ENCODE peak calls at places on chromosomes 11 and 22, in eight cellular contexts. P is esophagus squamous epithelium, F is MM.1S, L is right lobe of liver, D is pancreas, I is PC-3, W is RWPE2, O is ovary. S is an unnamed sample.

GRCh38 chr22:38758276-38758945 is 2.6 kb upstream of the SUN2 start:
- DNase-seq in F (no peak), L (no peak), O (no peak), I (no peak), D (no peak), W (no peak), P (no peak), S (no peak)

GRCh38 chr11:65308281-65308891 is 6.3 kb upstream of the CDC42EP2 start:
- DNase-seq in P (no peak), L (peak), I (no peak), W (no peak), F (no peak), O (no peak), D (peak), S (no peak)

GRCh38 chr11:77109236-77110019 is 6.8 kb downstream of the OMP start:
- DNase-seq in O (no peak), P (no peak), L (no peak), F (no peak), W (no peak), D (peak), I (no peak), S (no peak)

GRCh38 chr11:2271077-2271326 is 614 bp upstream of the ASCL2 start:
- DNase-seq in W (peak), I (no peak), P (no peak), L (peak), O (no peak), F (no peak), D (no peak), S (no peak)

GRCh38 chr11:100942016-100942415 is 187.6 kb downstream of the PGR start:
- DNase-seq in L (peak), I (peak), W (no peak), P (no peak), D (no peak), O (no peak), F (no peak), S (peak)

GRCh38 chr22:20465759-20466077 is 28.1 kb upstream of the SCARF2 start:
- DNase-seq in D (no peak), O (no peak), F (peak), I (no peak), P (no peak), W (no peak), L (no peak), S (no peak)

GRCh38 chr11:61817471-61818202 is 834 bp upstream of the FADS1 start:
- DNase-seq in D (no peak), L (no peak), P (no peak), F (no peak), O (no peak), W (no peak), I (peak), S (no peak)

GRCh38 chr11:104090767-104091166 is 54.3 kb downstream of the DDI1 start:
- DNase-seq in I (no peak), W (no peak), F (no peak), L (no peak), P (no peak), D (no peak), O (no peak), S (no peak)

GRCh38 chr11:11211888-11212287 is 141.2 kb downstream of the CSNK2A3 start:
- DNase-seq in W (no peak), L (no peak), O (no peak), F (no peak), D (no peak), P (no peak), I (peak), S (peak)

GRCh38 chr11:128940156-128940555 is 2.5 kb downstream of the TP53AIP1 start:
- DNase-seq in W (no peak), F (peak), D (no peak), P (no peak), L (no peak), I (no peak), O (no peak), S (no peak)

GRCh38 chr11:34262601-34263081 is 95.2 kb downstream of the ABTB2 start:
- DNase-seq in D (no peak), O (no peak), P (no peak), F (no peak), I (no peak), W (no peak), L (peak), S (no peak)

GRCh38 chr22:31509041-31509440 is 12.7 kb downstream of the SFI1 start:
- DNase-seq in W (no peak), F (no peak), L (no peak), I (no peak), D (no peak), O (no peak), P (no peak), S (no peak)

GRCh38 chr22:34776827-34777226 is 289.1 kb upstream of the ISX start:
- DNase-seq in L (no peak), O (no peak), D (no peak), W (no peak), F (no peak), I (no peak), P (no peak), S (no peak)

GRCh38 chr22:36376265-36376664 is 11.5 kb downstream of the MYH9 start:
- DNase-seq in P (no peak), I (no peak), W (no peak), F (no peak), L (no peak), D (no peak), O (no peak), S (no peak)

GRCh38 chr22:30878516-30879365 is 89.8 kb downstream of the MORC2 start:
- DNase-seq in F (no peak), I (no peak), P (no peak), L (no peak), W (no peak), O (no peak), D (no peak), S (no peak)

GRCh38 chr11:118152552-118153471 is at the start of gene SCN4B:
- DNase-seq in F (no peak), P (no peak), D (peak), W (no peak), O (peak), I (peak), L (peak), S (no peak)

GRCh38 chr11:114219559-114220349 is 76.4 kb upstream of the NNMT start:
- DNase-seq in P (no peak), F (no peak), I (no peak), W (no peak), L (no peak), O (no peak), D (no peak), S (no peak)

GRCh38 chr22:36982136-36982535 is 37.1 kb downstream of the TST start:
- DNase-seq in I (no peak), D (no peak), O (no peak), F (no peak), P (no peak), L (no peak), W (no peak), S (no peak)

GRCh38 chr11:35347921-35348331 is 71.4 kb downstream of the SLC1A2 start:
- DNase-seq in D (no peak), F (no peak), P (no peak), W (no peak), I (no peak), O (no peak), L (no peak), S (no peak)

GRCh38 chr11:16856022-16856471 is 117.6 kb downstream of the C11orf58 start:
- DNase-seq in W (no peak), O (no peak), F (no peak), D (no peak), I (no peak), L (no peak), P (no peak), S (no peak)

GRCh38 chr11:118633979-118634378 is 26.6 kb downstream of the PHLDB1 start:
- DNase-seq in D (no peak), F (no peak), O (peak), P (no peak), L (no peak), I (no peak), W (no peak), S (no peak)

GRCh38 chr11:43504316-43504950 is 145.7 kb downstream of the TTC17 start:
- DNase-seq in P (no peak), L (no peak), O (peak), W (no peak), D (no peak), F (peak), I (peak), S (no peak)

GRCh38 chr22:29454186-29454745 is 15.9 kb downstream of the RFPL1 start:
- DNase-seq in I (no peak), W (no peak), D (no peak), P (no peak), O (no peak), L (no peak), F (no peak), S (no peak)

GRCh38 chr22:47398491-47398890 is 636.0 kb downstream of the TBC1D22A start:
- DNase-seq in I (no peak), F (no peak), D (no peak), O (no peak), W (no peak), L (no peak), P (no peak), S (no peak)

GRCh38 chr11:27031754-27032153 is 8.9 kb upstream of the BBOX1 start:
- DNase-seq in W (no peak), O (no peak), P (no peak), L (no peak), I (no peak), D (peak), F (no peak), S (no peak)

GRCh38 chr22:39184586-39185577 is 32.4 kb upstream of the CBX7 start:
- DNase-seq in D (peak), O (no peak), P (no peak), F (no peak), W (no peak), I (no peak), L (no peak), S (no peak)

GRCh38 chr11:30859709-30860108 is 273.6 kb upstream of the MPPED2 start:
- DNase-seq in O (no peak), F (no peak), P (no peak), W (no peak), I (no peak), D (no peak), L (no peak), S (no peak)

GRCh38 chr11:18384157-18384641 is 10.2 kb upstream of the LDHA start:
- DNase-seq in I (peak), W (no peak), D (no peak), P (no peak), O (peak), L (peak), F (peak), S (peak)

GRCh38 chr22:30252411-30253204 is 6.0 kb upstream of the LIF start:
- DNase-seq in W (no peak), P (no peak), L (no peak), F (no peak), I (peak), O (no peak), D (no peak), S (no peak)

GRCh38 chr11:43573233-43573632 is 107.3 kb upstream of the HSD17B12 start:
- DNase-seq in F (peak), P (no peak), D (no peak), L (no peak), O (no peak), I (peak), W (no peak), S (no peak)

GRCh38 chr11:119421941-119422504 is 949 bp downstream of the THY1 start:
- DNase-seq in W (no peak), L (no peak), D (no peak), F (no peak), P (no peak), I (no peak), O (no peak), S (no peak)

GRCh38 chr22:38481162-38481870 is 13.4 kb downstream of the KDELR3 start:
- DNase-seq in P (no peak), D (no peak), W (no peak), F (no peak), O (no peak), I (no peak), L (no peak), S (no peak)

GRCh38 chr11:91981995-91982394 is 242.6 kb upstream of the FAT3 start:
- DNase-seq in I (peak), D (no peak), O (peak), P (no peak), L (no peak), W (peak), F (no peak), S (no peak)

GRCh38 chr11:88313441-88313840 is 24.1 kb downstream of the CTSC start:
- DNase-seq in I (no peak), L (no peak), O (no peak), F (no peak), P (no peak), W (no peak), D (no peak), S (no peak)

GRCh38 chr11:134374171-134374570 is 37.9 kb downstream of the B3GAT1 start:
- DNase-seq in P (no peak), D (no peak), I (no peak), F (no peak), O (no peak), W (peak), L (no peak), S (no peak)

GRCh38 chr11:12158926-12159325 is 48.5 kb downstream of the MICAL2 start:
- DNase-seq in I (no peak), D (no peak), L (no peak), P (no peak), W (no peak), F (no peak), O (peak), S (no peak)

DNA sequence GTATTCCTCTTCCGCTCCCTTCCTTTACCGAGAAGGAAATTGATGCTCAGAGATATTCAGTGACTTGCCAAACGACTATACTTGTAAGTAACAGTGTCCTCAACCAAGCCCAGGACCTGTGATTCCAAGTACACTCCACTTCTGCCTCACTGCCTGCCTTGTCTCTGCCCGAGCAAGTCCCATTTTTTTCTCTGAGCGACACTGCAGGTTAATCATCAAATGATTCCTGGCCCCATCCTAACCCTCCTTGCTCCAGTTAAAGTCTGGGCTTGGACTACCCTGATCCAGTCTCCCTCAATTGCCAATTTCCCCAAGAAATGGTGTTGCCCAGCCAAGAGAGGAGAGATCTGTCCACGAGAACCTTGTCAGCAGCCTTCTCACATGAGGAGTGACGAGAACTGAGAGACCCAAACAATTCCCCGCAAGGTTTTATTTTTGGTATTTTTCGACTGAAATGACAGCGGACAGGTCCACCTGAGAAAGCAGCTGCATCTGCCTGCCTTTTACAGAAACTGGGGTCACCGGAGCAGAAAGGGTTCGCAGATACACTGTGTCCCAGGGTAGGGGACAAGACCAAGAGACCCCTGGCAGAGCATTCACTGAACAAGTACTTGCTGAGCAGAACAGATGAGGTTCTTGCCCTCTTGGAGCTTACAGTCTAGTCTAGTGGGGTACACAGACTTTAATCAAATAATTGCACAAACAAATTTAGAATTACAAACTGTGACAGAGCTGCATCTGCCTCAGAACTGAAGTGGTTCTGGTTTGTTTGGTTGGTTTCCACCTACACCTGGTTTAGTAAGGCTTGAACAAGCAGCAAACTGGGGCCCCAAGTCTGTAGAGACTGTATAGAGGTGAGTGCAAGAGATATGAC is 11.4 kb downstream of the POU2AF1 start:
- DNase-seq in F (no peak), L (no peak), W (no peak), P (no peak), O (no peak), D (no peak), I (no peak), S (no peak)
- H3K4me3 ChIP-seq in F (no peak), L (no peak), W (no peak), P (no peak), O (no peak), D (no peak), I (no peak), S (no peak)

GRCh38 chr22:25212337-25212736 is 7.1 kb upstream of the CRYBB2 start:
- DNase-seq in W (no peak), L (no peak), O (no peak), F (no peak), D (no peak), P (no peak), I (no peak), S (no peak)
- TF ChIP-seq CTCF in W (no peak), L (no peak), O (no peak), F (no peak), D (no peak), P (no peak), I (no peak), S (no peak)

GRCh38 chr22:50313600-50313999 is 6.2 kb upstream of the PLXNB2 start:
- DNase-seq in I (no peak), W (peak), F (no peak), O (no peak), P (no peak), D (no peak), L (no peak), S (no peak)
- H3K4me3 ChIP-seq in I (no peak), W (no peak), F (peak), O (no peak), P (no peak), D (no peak), L (no peak), S (no peak)

GRCh38 chr11:70323811-70324210 is 53.3 kb downstream of the PPFIA1 start:
- DNase-seq in I (no peak), D (no peak), O (no peak), F (no peak), W (no peak), L (no peak), P (no peak), S (no peak)
- TF ChIP-seq CTCF in I (no peak), D (no peak), O (no peak), F (no peak), W (no peak), L (no peak), P (no peak), S (peak)

DNA sequence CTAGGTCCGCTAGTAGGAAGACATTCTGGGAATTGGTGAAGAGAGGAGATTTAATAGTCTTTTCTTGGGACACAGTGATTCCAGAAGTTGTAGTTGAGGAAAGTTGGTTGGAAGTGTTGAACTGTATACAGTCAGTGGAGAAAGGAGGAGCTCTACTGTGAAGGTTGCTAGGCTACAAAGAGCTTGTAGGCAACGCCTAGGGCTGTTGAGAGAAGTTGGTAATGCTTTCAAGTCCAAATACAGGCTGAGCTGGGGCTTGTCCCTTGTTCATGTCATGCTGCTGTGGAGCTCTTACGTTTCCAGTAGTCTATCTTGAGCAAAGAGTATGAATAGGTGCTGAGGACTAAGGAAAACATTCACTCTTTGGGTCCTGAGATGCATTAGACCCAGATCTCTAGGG is 1.1 kb downstream of the TBCEL start:
- DNase-seq in F (no peak), L (no peak), P (no peak), W (no peak), D (no peak), O (no peak), I (peak), S (no peak)
- H3K4me3 ChIP-seq in F (peak), L (peak), P (peak), W (peak), D (no peak), O (peak), I (peak), S (peak)

DNA sequence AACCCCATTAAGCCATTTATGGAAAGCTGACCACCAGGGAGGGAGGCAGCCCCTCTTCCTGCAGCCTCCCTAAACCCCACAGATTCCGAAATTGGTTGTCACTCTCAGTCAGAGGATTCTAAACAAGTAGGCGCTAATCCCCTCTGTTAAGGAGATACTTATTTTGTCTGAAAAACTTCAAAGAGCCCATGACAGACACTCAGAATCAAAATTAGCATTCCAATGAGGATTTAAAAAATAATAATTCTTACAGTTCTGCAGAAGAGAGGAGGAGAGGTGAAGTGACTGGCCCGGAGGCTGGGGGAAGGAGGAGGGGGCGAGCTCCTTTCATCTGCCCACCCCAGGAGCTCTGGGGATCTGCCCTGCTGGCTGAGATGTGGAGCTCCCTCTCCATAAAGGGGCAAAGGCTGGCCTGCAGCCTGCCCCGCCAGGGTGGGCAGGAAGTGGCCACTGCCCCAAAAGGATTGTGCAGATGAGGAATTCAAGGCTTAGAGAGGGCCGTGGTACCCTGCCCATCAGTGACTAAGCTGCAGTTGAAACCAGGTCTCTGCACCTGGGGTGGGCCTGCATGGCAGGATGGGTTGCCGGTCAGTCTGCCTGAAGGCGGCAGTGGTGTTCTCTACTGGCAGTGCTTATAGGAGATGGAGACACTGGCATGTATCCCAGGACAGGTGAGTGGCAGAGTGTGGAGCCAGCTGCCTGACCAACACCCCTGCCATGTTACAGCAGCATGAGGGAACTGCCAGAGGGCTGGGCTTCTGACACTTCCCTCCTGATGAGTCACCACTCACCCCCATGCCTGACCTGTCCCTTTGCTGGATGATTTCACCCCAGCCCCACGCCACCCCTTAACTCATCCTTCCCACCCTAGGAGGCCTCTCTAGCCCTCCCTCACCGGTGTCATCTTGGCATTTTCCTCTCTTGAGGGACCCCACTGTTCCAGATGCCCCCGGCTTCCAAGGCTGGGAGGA is 70.0 kb upstream of the LMO1 start:
- DNase-seq in I (peak), O (no peak), L (no peak), W (peak), F (no peak), D (peak), P (no peak), S (peak)
- TF ChIP-seq CTCF in I (peak), O (no peak), L (no peak), W (peak), F (no peak), D (no peak), P (peak), S (peak)

GRCh38 chr11:8913961-8914660 is 3.1 kb downstream of the AKIP1 start:
- DNase-seq in I (peak), D (no peak), F (peak), L (no peak), W (no peak), P (no peak), O (no peak), S (no peak)
- H3K4me3 ChIP-seq in I (peak), D (no peak), F (peak), L (no peak), W (no peak), P (no peak), O (no peak), S (no peak)

DNA sequence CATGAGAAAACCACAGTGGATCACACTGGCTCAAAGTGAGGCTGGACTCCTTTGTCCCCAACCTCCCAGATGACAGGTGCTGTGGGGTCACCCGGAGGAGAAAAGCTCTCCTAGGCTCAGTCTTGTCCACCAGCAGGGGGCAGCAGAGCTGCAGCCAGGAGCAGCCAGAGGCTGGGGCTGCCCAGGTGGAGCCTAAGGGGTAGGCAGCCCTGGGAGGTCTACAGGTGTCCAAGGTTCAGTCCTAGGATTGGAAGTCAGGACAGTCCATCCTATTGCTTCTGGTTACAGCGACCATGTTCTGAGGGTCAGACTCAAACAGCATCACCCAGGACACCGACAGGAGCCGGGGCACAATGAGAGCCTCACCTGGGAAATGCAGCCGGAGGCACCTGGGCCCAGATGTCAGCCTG is 77.6 kb upstream of the IGLL5 start:
- DNase-seq in W (no peak), F (no peak), D (peak), L (peak), I (no peak), P (no peak), O (no peak), S (no peak)
- TF ChIP-seq CTCF in W (no peak), F (peak), D (peak), L (peak), I (no peak), P (peak), O (no peak), S (peak)